ENCODE peak calls at places on chromosomes 4 and X, in ten cellular contexts. Z is glutamatergic neuron, M is fibroblast of the aortic adventitia, L is Panc1, P is hepatocyte, E is fibroblast of lung, V is HCT116, Y is AG09309, K is brain microvascular endothelial cell, B is neural crest cell. O is an unnamed sample.

GRCh38 chr4:623914-624626 is 1.3 kb upstream of the PDE6B start:
- DNase-seq in Z (no peak), P (no peak), L (no peak), K (no peak), M (no peak), Y (no peak), B (no peak), V (no peak), E (no peak), O (no peak)

GRCh38 chr4:76704133-76704881 is 193.6 kb downstream of the SOWAHB start:
- DNase-seq in M (peak; percentile 83), B (no peak), K (peak; percentile 34), Z (no peak), E (peak; percentile 75), V (peak; percentile 68), L (no peak), P (peak; percentile 76), Y (no peak), O (no peak)

GRCh38 chrX:119073200-119073905 is 560 bp downstream of the CT47C1 start:
- DNase-seq in Y (no peak), L (no peak), P (no peak), K (no peak), Z (no peak), E (no peak), M (no peak), B (no peak), V (no peak), O (no peak)

GRCh38 chr4:79865253-79865652 is 207.8 kb downstream of the ANTXR2 start:
- DNase-seq in K (peak; percentile 55), L (no peak), P (no peak), E (peak; percentile 89), B (no peak), M (peak; percentile 59), Z (no peak), V (no peak), Y (peak; percentile 7), O (no peak)

GRCh38 chrX:14380044-14380443 is 149.3 kb upstream of the GLRA2 start:
- DNase-seq in Z (no peak), M (no peak), L (no peak), K (no peak), B (no peak), V (no peak), E (no peak), Y (no peak), P (no peak), O (no peak)

GRCh38 chrX:8726031-8726652 is 5.8 kb downstream of the ANOS1 start:
- DNase-seq in E (peak; percentile 70), V (no peak), Z (no peak), B (no peak), M (no peak), K (no peak), Y (no peak), L (no peak), P (no peak), O (no peak)

GRCh38 chr4:75429208-75429607 is 85.0 kb downstream of the RCHY1 start:
- DNase-seq in L (no peak), P (no peak), E (no peak), M (no peak), Y (no peak), V (no peak), K (no peak), Z (no peak), B (no peak), O (no peak)

GRCh38 chr4:101232074-101232776 is 115.1 kb downstream of the PPP3CA start:
- DNase-seq in V (no peak), B (no peak), K (peak; percentile 90), P (peak; percentile 14), E (peak; percentile 88), Z (no peak), M (peak; percentile 90), L (no peak), Y (no peak), O (peak; percentile 28)

GRCh38 chr4:814312-814850 is 11.5 kb downstream of the CPLX1 start:
- DNase-seq in L (no peak), K (no peak), Z (no peak), P (no peak), M (no peak), Y (no peak), V (no peak), E (no peak), B (no peak), O (no peak)

GRCh38 chr4:1540601-1541375 is 134.5 kb upstream of the NKX1-1 start:
- DNase-seq in B (no peak), Z (no peak), P (no peak), Y (no peak), L (no peak), E (no peak), K (no peak), V (no peak), M (no peak), O (no peak)

GRCh38 chr4:66636321-66636720 is 909.0 kb downstream of the CENPC start:
- DNase-seq in L (no peak), M (no peak), K (no peak), E (no peak), B (no peak), Z (no peak), Y (no peak), P (no peak), V (no peak), O (no peak)

GRCh38 chr4:186201535-186202230 is 10.3 kb downstream of the CYP4V2 start:
- DNase-seq in Z (peak; percentile 40), M (peak; percentile 31), L (peak; percentile 39), B (no peak), K (peak; percentile 36), Y (no peak), E (no peak), V (peak; percentile 66), P (peak; percentile 64), O (no peak)

GRCh38 chr4:84971319-84971932 is 4.9 kb upstream of the WDFY3 start:
- DNase-seq in Z (no peak), M (peak; percentile 82), E (peak; percentile 52), K (no peak), P (peak; percentile 62), L (no peak), Y (peak; percentile 55), V (peak; percentile 26), B (no peak), O (no peak)
- TF ChIP-seq CTCF in Z (no peak), M (peak; percentile 39), E (peak; percentile 10), K (no peak), P (peak; percentile 74), L (peak; percentile 39), Y (peak; percentile 26), V (peak; percentile 66), B (peak; percentile 76), O (peak; percentile 51)

DNA sequence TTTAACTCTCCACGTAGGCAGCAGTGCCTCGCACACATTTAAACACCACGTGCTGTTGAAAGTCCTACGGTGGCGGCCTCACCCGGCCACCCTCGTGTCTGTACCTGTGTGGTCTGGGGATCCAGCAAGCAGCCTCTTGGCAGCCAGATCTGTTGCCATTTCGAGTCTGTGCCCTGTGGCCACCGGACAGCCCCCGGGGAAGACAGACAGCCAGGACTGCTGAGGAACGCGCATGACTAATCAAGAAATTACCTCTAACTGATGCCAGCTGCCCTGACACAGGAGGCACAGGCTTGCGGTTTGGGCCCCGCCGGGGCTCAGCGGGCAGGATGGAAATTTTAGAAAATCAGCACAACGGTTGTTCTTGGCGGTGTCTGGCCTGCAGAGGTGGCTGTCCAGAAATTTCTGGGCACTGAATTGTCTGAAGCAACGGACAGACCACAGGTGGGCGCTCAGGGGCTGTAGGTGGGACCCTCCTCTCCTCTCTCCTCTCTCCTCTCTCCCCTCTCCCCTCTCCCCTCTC is 15.6 kb upstream of the ASMTL start:
- DNase-seq in Y (peak; percentile 31), L (no peak), B (no peak), V (no peak), K (no peak), P (no peak), Z (no peak), M (peak; percentile 8), E (peak; percentile 59), O (peak; percentile 61)
- TF ChIP-seq CTCF in Y (peak; percentile 18), L (no peak), B (no peak), V (no peak), K (no peak), P (no peak), Z (no peak), M (no peak), E (no peak), O (no peak)

GRCh38 chr4:47031713-47032404 is 492 bp downstream of the GABRB1 start:
- DNase-seq in L (no peak), B (peak; percentile 1), P (peak; percentile 35), V (no peak), Y (no peak), M (no peak), Z (no peak), K (no peak), E (no peak), O (no peak)

GRCh38 chr4:47038263-47038662 is 6.9 kb downstream of the GABRB1 start:
- DNase-seq in B (no peak), Z (no peak), P (no peak), V (no peak), K (no peak), M (no peak), Y (no peak), E (no peak), L (no peak), O (no peak)

GRCh38 chr4:47031011-47031678 is at the start of gene GABRB1:
- DNase-seq in L (peak; percentile 50), E (peak; percentile 50), M (peak; percentile 62), P (peak; percentile 78), K (peak; percentile 70), V (no peak), Z (peak; percentile 75), B (peak; percentile 62), Y (no peak), O (peak; percentile 66)

GRCh38 chr4:47032405-47033106 is 1.2 kb downstream of the GABRB1 start:
- DNase-seq in V (no peak), Z (peak; percentile 87), L (peak; percentile 55), P (peak; percentile 84), K (peak; percentile 56), M (peak; percentile 35), B (peak; percentile 78), Y (no peak), E (peak; percentile 56), O (peak; percentile 74)
- TF ChIP-seq CTCF in V (no peak), Z (peak; percentile 53), L (peak; percentile 79), P (peak; percentile 95), K (peak; percentile 94), M (peak; percentile 72), B (peak; percentile 83), Y (peak; percentile 58), E (peak; percentile 59), O (peak; percentile 55)

GRCh38 chr4:78056265-78057129 is 626 bp upstream of the FRAS1 start:
- DNase-seq in L (no peak), E (peak; percentile 75), V (peak; percentile 93), K (peak; percentile 63), B (peak; percentile 49), Y (peak; percentile 23), P (peak; percentile 90), Z (peak; percentile 58), M (peak; percentile 68), O (peak; percentile 77)
- TF ChIP-seq CTCF in L (no peak), E (no peak), V (peak; percentile 15), K (peak; percentile 16), B (no peak), Y (no peak), P (peak; percentile 18), Z (no peak), M (no peak), O (no peak)